ENCODE peak calls at places on chromosome 11, in six cellular contexts. K is kidney tubule cell; A is pulmonary artery endothelial cell; F is cardiac muscle cell; P is stimulated activated CD8-positive, alpha-beta memory T cell treated with anti-CD3 and anti-CD28 coated beads, Interleukin-15, amount 100 ng/mL, for 24 hours; H is GM10248. E is an unnamed sample.
A peak's percentile ranks its signal among the peaks of the same experiment; 100 is the strongest.

GRCh38 chr11:95306816-95307215 is 75.8 kb upstream of the SESN3 start:
- DNase-seq in K (no peak), A (no peak), F (no peak), P (no peak), H (no peak), E (no peak)

GRCh38 chr11:93541884-93542752 is 1.1 kb downstream of the SMCO4 start:
- DNase-seq in K (peak; percentile 63), A (peak; percentile 17), F (peak; percentile 39), P (no peak), H (peak; percentile 73), E (peak; percentile 62)

GRCh38 chr11:133306019-133306418 is 226.3 kb downstream of the OPCML start:
- DNase-seq in K (no peak), A (no peak), F (no peak), P (no peak), H (no peak), E (no peak)

GRCh38 chr11:5226732-5227327 is at the start of gene HBB:
- DNase-seq in K (no peak), A (no peak), F (no peak), P (no peak), H (no peak), E (no peak)

GRCh38 chr11:65291613-65292012 is 23.1 kb upstream of the CDC42EP2 start:
- DNase-seq in K (no peak), A (no peak), F (peak; percentile 80), P (no peak), H (no peak), E (no peak)

GRCh38 chr11:65428578-65429068 is 6.0 kb downstream of the NEAT1 start:
- DNase-seq in K (no peak), A (no peak), F (no peak), P (no peak), H (no peak), E (no peak)

GRCh38 chr11:35142481-35143207 is 3.7 kb downstream of the CD44 start:
- DNase-seq in K (peak; percentile 91), A (no peak), F (peak; percentile 41), P (no peak), H (no peak), E (peak; percentile 67)

GRCh38 chr11:61472868-61473267 is 35.7 kb upstream of the LRRC10B start:
- DNase-seq in K (no peak), A (no peak), F (peak; percentile 81), P (no peak), H (no peak), E (no peak)

GRCh38 chr11:58606930-58607714 is 15.3 kb upstream of the CNTF start:
- DNase-seq in K (no peak), A (no peak), F (no peak), P (no peak), H (no peak), E (no peak)

GRCh38 chr11:130070829-130071205 is 1.1 kb downstream of the APLP2 start:
- DNase-seq in K (peak; percentile 48), A (no peak), F (peak; percentile 42), P (no peak), H (no peak), E (no peak)

GRCh38 chr11:34432822-34433221 is 5.9 kb upstream of the CAT start:
- DNase-seq in K (no peak), A (no peak), F (no peak), P (no peak), H (no peak), E (no peak)

GRCh38 chr11:66313321-66314185 is 3.3 kb downstream of the CD248 start:
- DNase-seq in K (no peak), A (no peak), F (peak; percentile 54), P (no peak), H (no peak), E (no peak)

GRCh38 chr11:86676010-86676409 is 3.6 kb upstream of the ME3 start:
- DNase-seq in K (no peak), A (no peak), F (no peak), P (no peak), H (no peak), E (no peak)

GRCh38 chr11:101456812-101457211 is 127.0 kb downstream of the TRPC6 start:
- DNase-seq in K (peak; percentile 28), A (no peak), F (peak; percentile 24), P (no peak), H (no peak), E (no peak)

GRCh38 chr11:72589802-72590761 is 84.1 kb downstream of the PDE2A start:
- DNase-seq in K (peak; percentile 55), A (no peak), F (peak; percentile 27), P (no peak), H (peak; percentile 56), E (peak; percentile 60)

GRCh38 chr11:75275581-75275980 is 35.0 kb downstream of the TPBGL start:
- DNase-seq in K (no peak), A (peak; percentile 69), F (no peak), P (peak; percentile 22), H (no peak), E (peak; percentile 84)

GRCh38 chr11:114439229-114440120 is at the start of gene REXO2:
- DNase-seq in K (peak; percentile 95), A (peak; percentile 87), F (peak; percentile 98), P (peak; percentile 81), H (peak; percentile 95), E (peak; percentile 96)

E was measured in activated CD4-positive, alpha-beta memory T cell treated with anti-CD3 and anti-CD28 coated beads, Interleukin-2, amount 10 ng/mL, durations not matched to agents 7 days and 5 days.